ENCODE peak calls at places on chromosomes 16 and 17, in four cellular contexts. Y is COR-L47, G is RCC 7860, V is ovary. B is an unnamed sample.

GRCh38 chr16:78629173-78629572 is 529.7 kb downstream of the WWOX start:
- DNase-seq in Y (no peak), G (no peak), V (no peak), B (no peak)

GRCh38 chr16:88993006-88993787 is 16.2 kb upstream of the CBFA2T3 start:
- DNase-seq in Y (no peak), G (no peak), V (no peak), B (no peak)

GRCh38 chr17:45070809-45071208 is 9.7 kb downstream of the NMT1 start:
- DNase-seq in Y (no peak), G (no peak), V (no peak), B (no peak)

GRCh38 chr17:45104907-45105624 is 27.2 kb downstream of the PLCD3 start:
- DNase-seq in Y (no peak), G (no peak), V (no peak), B (no peak)

GRCh38 chr16:59192551-59193199 is 458.6 kb upstream of the GOT2 start:
- DNase-seq in Y (no peak), G (no peak), V (no peak), B (no peak)

GRCh38 chr17:10668771-10669170 is 11.7 kb upstream of the MYH3 start:
- DNase-seq in Y (no peak), G (no peak), V (no peak), B (peak; percentile 33)

GRCh38 chr16:180101-180920 is at the start of gene HBQ1:
- DNase-seq in Y (no peak), G (no peak), V (peak; percentile 36), B (peak; percentile 17)

GRCh38 chr16:49696414-49697101 is 159.4 kb downstream of the ZNF423 start:
- DNase-seq in Y (no peak), G (no peak), V (no peak), B (no peak)

GRCh38 chr16:89096768-89097527 is 3.3 kb downstream of the ACSF3 start:
- DNase-seq in Y (no peak), G (no peak), V (no peak), B (no peak)

GRCh38 chr16:30896203-30896889 is at the start of gene CTF1:
- DNase-seq in Y (no peak), G (no peak), V (peak; percentile 92), B (peak; percentile 82)

GRCh38 chr17:4483012-4483840 is 15.5 kb upstream of the SPNS2 start:
- DNase-seq in Y (peak; percentile 47), G (peak; percentile 58), V (no peak), B (peak; percentile 96)

GRCh38 chr16:82664181-82664580 is 37.4 kb downstream of the CDH13 start:
- DNase-seq in Y (no peak), G (no peak), V (no peak), B (no peak)

GRCh38 chr17:79752175-79752574 is 21.4 kb downstream of the ENPP7 start:
- DNase-seq in Y (no peak), G (no peak), V (no peak), B (no peak)

GRCh38 chr16:1257561-1258217 is 1.8 kb downstream of the TPSD1 start:
- DNase-seq in Y (no peak), G (no peak), V (no peak), B (no peak)

GRCh38 chr17:62750502-62751349 is 57.4 kb downstream of the MARCHF10 start:
- DNase-seq in Y (no peak), G (no peak), V (no peak), B (peak; percentile 78)

GRCh38 chr16:62751218-62751617 is 715.0 kb upstream of the CDH8 start:
- DNase-seq in Y (no peak), G (no peak), V (no peak), B (no peak)

GRCh38 chr17:17906418-17907215 is 65.6 kb downstream of the TOM1L2 start:
- DNase-seq in Y (no peak), G (no peak), V (no peak), B (no peak)

GRCh38 chr16:18055411-18055916 is 281.1 kb downstream of the NPIPA8 start:
- DNase-seq in Y (no peak), G (no peak), V (no peak), B (no peak)

GRCh38 chr16:88289549-88290344 is 93.0 kb upstream of the ZNF469 start:
- DNase-seq in Y (no peak), G (no peak), V (no peak), B (no peak)

GRCh38 chr17:32689348-32689747 is 187.6 kb downstream of the MYO1D start:
- DNase-seq in Y (no peak), G (no peak), V (no peak), B (no peak)

GRCh38 chr17:45907720-45908395 is 13.5 kb downstream of the MAPT start:
- DNase-seq in Y (no peak), G (no peak), V (no peak), B (no peak)

GRCh38 chr17:49359990-49360795 is 1.9 kb downstream of the ZNF652 start:
- DNase-seq in Y (no peak), G (no peak), V (no peak), B (peak; percentile 8)

GRCh38 chr17:27553019-27553511 is 77.9 kb upstream of the LGALS9 start:
- DNase-seq in Y (no peak), G (no peak), V (peak; percentile 71), B (peak; percentile 68)

GRCh38 chr16:87965973-87966667 is 14.9 kb downstream of the BANP start:
- DNase-seq in Y (no peak), G (no peak), V (no peak), B (no peak)

GRCh38 chr17:41974658-41975057 is 8.1 kb downstream of the CNP start:
- DNase-seq in Y (no peak), G (no peak), V (no peak), B (no peak)

GRCh38 chr16:46728804-46729203 is 19.3 kb downstream of the MYLK3 start:
- DNase-seq in Y (no peak), G (no peak), V (no peak), B (no peak)

GRCh38 chr16:89815639-89816348 is 653 bp downstream of the FANCA start:
- DNase-seq in Y (no peak), G (no peak), V (no peak), B (peak; percentile 14)

GRCh38 chr17:45262516-45263476 is 902 bp upstream of the SPATA32 start:
- DNase-seq in Y (no peak), G (no peak), V (no peak), B (no peak)

GRCh38 chr17:38897176-38897575 is 27.3 kb downstream of the LASP1 start:
- DNase-seq in Y (no peak), G (no peak), V (no peak), B (no peak)

GRCh38 chr17:76261421-76262215 is 3.5 kb upstream of the UBALD2 start:
- DNase-seq in Y (no peak), G (no peak), V (no peak), B (peak; percentile 73)

GRCh38 chr17:57607553-57608120 is 137.5 kb downstream of the CCDC182 start:
- DNase-seq in Y (no peak), G (no peak), V (no peak), B (peak; percentile 54)

GRCh38 chr17:8935194-8935593 is 30.3 kb downstream of the PIK3R5 start:
- DNase-seq in Y (no peak), G (no peak), V (no peak), B (peak; percentile 64)

GRCh38 chr17:28366605-28367004 is 1.6 kb upstream of the SEBOX start:
- DNase-seq in Y (no peak), G (no peak), V (no peak), B (no peak)